ENCODE peak calls at places on chromosomes 2 and 18, in seven cellular contexts. X is PC-9; L is hepatocyte; C is mammary epithelial cell; U is CD8-positive, alpha-beta memory T cell; A is heart left ventricle; H is brain microvascular endothelial cell. O is an unnamed sample.

GRCh38 chr18:79139206-79139605 is 70.0 kb downstream of the ATP9B start:
- DNase-seq in L (no peak), C (no peak), X (no peak), H (no peak), A (no peak), U (peak; percentile 64), O (no peak)

GRCh38 chr2:128364441-128364911 is 45.8 kb upstream of the HS6ST1 start:
- DNase-seq in A (peak; percentile 61), H (no peak), L (no peak), C (no peak), U (peak; percentile 37), X (no peak), O (no peak)

GRCh38 chr2:205775091-205775876 is 93.0 kb downstream of the NRP2 start:
- DNase-seq in A (no peak), H (no peak), U (no peak), C (peak; percentile 97), L (peak; percentile 59), X (no peak), O (peak; percentile 59)

GRCh38 chr18:48680339-48680738 is 141.5 kb downstream of the CTIF start:
- DNase-seq in L (no peak), X (no peak), H (no peak), C (no peak), A (no peak), U (no peak), O (peak; percentile 53)

GRCh38 chr2:225337183-225337582 is 62.3 kb upstream of the NYAP2 start:
- DNase-seq in A (no peak), U (no peak), X (no peak), L (no peak), H (peak; percentile 86), C (no peak), O (no peak)

GRCh38 chr2:31150120-31150670 is 12.0 kb upstream of the GALNT14 start:
- DNase-seq in H (no peak), C (no peak), U (no peak), L (no peak), X (no peak), A (no peak), O (no peak)

GRCh38 chr18:34959989-34960388 is 81.2 kb upstream of the MAPRE2 start:
- DNase-seq in L (no peak), H (no peak), X (no peak), C (no peak), U (no peak), A (no peak), O (no peak)

GRCh38 chr18:79681484-79682387 is 2.1 kb downstream of the CTDP1 start:
- DNase-seq in L (no peak), C (peak; percentile 32), H (no peak), X (no peak), U (peak; percentile 76), A (no peak), O (no peak)

GRCh38 chr2:26724004-26724750 is 31.7 kb downstream of the KCNK3 start:
- DNase-seq in X (peak; percentile 83), C (peak; percentile 64), L (peak; percentile 48), U (no peak), H (peak; percentile 71), A (peak; percentile 83), O (peak; percentile 96)

GRCh38 chr18:7950380-7951143 is 383.4 kb downstream of the PTPRM start:
- DNase-seq in C (peak; percentile 93), L (peak; percentile 59), H (peak; percentile 85), U (peak; percentile 57), A (no peak), X (peak; percentile 59), O (no peak)

DNA sequence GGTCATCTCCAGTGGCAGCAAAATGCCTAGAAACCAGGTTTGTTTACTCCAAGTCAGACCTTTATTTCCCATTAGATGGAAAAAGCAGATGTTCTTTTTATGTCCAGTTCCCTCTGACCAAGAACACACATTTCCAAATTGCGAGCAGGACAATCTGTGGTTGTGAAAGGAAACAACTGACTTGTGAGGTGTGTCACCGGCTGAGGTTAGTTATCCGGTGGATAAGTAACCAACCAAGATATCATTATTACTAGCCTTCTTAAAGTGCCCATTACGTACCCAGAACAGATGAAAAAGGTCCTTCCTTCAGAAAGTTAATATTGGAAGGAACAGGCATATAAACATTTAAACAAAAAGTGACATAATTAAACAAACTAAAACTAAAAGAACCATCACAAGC is 112.9 kb downstream of the THADA start:
- DNase-seq in X (no peak), A (no peak), H (peak; percentile 52), C (peak; percentile 73), L (peak; percentile 10), U (no peak), O (no peak)
- H3K4me3 ChIP-seq in X (no peak overlapping the region), A (no peak overlapping the region), H (no peak overlapping the region), C (no peak overlapping the region), L (no peak overlapping the region), U (no peak overlapping the region), O (no peak overlapping the region)

GRCh38 chr18:26546875-26547301 is 1.5 kb downstream of the KCTD1 start:
- DNase-seq in H (no peak), C (no peak), A (peak; percentile 59), L (no peak), X (no peak), U (no peak), O (no peak)
- H3K4me3 ChIP-seq in H (peak overlapping the region; percentile 71), C (peak overlapping the region; percentile 95), A (no peak overlapping the region), L (peak overlapping the region; percentile 91), X (peak overlapping the region; percentile 78), U (no peak overlapping the region), O (no peak overlapping the region)

DNA sequence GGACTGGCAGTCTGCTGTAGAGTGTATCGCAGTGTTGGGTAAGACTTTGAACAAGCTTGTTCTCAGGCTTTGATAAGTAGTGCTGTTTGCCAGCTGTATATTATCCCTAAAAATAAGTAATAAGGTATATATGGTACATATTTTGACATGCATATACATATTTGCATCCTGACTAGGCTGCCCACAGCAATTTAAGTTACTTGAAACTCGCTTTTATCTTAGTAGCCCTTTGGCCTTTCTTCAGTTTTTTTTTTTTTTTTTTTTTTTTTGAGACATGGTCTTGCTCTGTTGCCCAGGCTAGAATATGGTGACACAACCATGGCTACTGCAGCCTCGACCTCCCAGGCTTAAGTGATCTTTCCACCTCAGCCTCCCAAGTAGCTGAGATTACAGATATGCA is 18.2 kb downstream of the MSH6 start:
- DNase-seq in H (no peak), X (no peak), L (no peak), U (no peak), A (no peak), C (no peak), O (no peak)
- H3K4me3 ChIP-seq in H (no peak overlapping the region), X (no peak overlapping the region), L (no peak overlapping the region), U (no peak overlapping the region), A (no peak overlapping the region), C (no peak overlapping the region), O (no peak overlapping the region)

DNA sequence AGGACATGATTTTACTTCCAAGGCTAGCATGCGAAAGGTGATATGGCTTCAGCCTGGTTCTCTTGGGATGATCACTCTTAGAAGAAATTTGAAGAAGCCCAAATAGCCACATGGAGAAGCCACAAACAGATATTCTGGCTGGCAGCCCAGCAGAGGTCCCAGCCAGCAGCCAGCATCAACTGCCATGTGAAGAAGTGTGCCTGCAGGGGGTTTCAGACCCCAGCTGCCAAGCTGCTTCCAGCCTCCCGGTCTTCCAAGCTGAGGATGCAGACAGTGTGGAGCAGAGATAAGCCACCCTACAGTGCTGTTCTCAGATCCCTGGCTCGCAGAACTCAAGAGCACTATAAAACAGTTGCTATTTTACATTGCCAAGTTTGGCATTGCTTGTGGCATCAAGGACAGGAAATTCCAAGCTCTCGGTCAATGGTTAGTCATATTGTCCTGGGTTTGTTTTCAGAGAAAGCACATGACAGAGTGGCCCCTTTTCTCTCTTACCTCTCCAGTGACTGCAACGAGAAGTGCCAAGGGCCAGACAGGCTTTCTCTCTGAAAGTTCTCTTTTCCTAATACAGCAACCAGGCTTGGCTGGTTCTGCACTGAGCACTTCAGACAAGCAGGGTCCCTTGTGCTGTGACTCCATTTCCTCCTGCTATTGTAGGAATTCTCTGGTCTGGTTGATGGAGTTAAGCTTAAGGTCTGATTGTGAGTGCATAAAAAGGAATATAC is 223.7 kb downstream of the ANKRD30B start:
- DNase-seq in C (peak; percentile 56), L (no peak), X (peak; percentile 27), U (no peak), A (no peak), H (no peak), O (no peak)
- H3K4me3 ChIP-seq in C (no peak overlapping the region), L (no peak overlapping the region), X (no peak overlapping the region), U (no peak overlapping the region), A (no peak overlapping the region), H (no peak overlapping the region), O (no peak overlapping the region)